ENCODE peak calls at places on chromosome 4, in ten cellular contexts. K is left ventricle myocardium superior; R is HepG2; Z is lung; N is activated B cell treated with CpG ODN at 0.5 μM for 24 hours; H is lower lobe of right lung; P is activated T-helper 17 cell treated with anti-CD3 and anti-CD28 coated beads, Interleukin-2, amount 50 U/mL, for 72 hours; S is Panc1; B is right cardiac atrium; O is left cardiac atrium. U is an unnamed sample.

GRCh38 chr4:165700855-165701254 is 172.2 kb upstream of the TLL1 start:
- ATAC-seq in K (peak; percentile 40), R (peak; percentile 87), Z (no peak), N (no peak), H (no peak), P (no peak), S (no peak), B (no peak), O (no peak), U (no peak)

GRCh38 chr4:89299153-89299789 is 8.3 kb downstream of the GPRIN3 start:
- ATAC-seq in K (peak; percentile 58), R (peak; percentile 95), Z (no peak), N (peak; percentile 55), H (peak; percentile 61), P (no peak), S (no peak), B (peak; percentile 36), O (peak; percentile 21), U (no peak)

GRCh38 chr4:16270654-16271328 is 44.5 kb upstream of the TAPT1 start:
- ATAC-seq in K (peak; percentile 61), R (peak; percentile 48), Z (peak; percentile 77), N (no peak), H (peak; percentile 80), P (no peak), S (no peak), B (peak; percentile 28), O (peak; percentile 55), U (no peak)

GRCh38 chr4:126269106-126269505 is 954.4 kb downstream of the FAT4 start:
- ATAC-seq in K (peak; percentile 99), R (no peak), Z (no peak), N (no peak), H (no peak), P (no peak), S (no peak), B (peak; percentile 97), O (peak; percentile 98), U (no peak)

GRCh38 chr4:77994194-77994721 is 62.9 kb upstream of the FRAS1 start:
- ATAC-seq in K (peak; percentile 82), R (peak; percentile 95), Z (no peak), N (peak; percentile 57), H (peak; percentile 76), P (no peak), S (peak; percentile 73), B (peak; percentile 71), O (peak; percentile 90), U (no peak)

GRCh38 chr4:48490680-48491513 is 845 bp downstream of the ZAR1 start:
- ATAC-seq in K (no peak), R (no peak), Z (no peak), N (peak; percentile 54), H (no peak), P (peak; percentile 24), S (no peak), B (peak; percentile 38), O (peak; percentile 22), U (peak; percentile 24)

GRCh38 chr4:108950158-108950915 is 187.5 kb upstream of the ETNPPL start:
- ATAC-seq in K (peak; percentile 21), R (no peak), Z (no peak), N (no peak), H (no peak), P (no peak), S (no peak), B (no peak), O (no peak), U (no peak)

GRCh38 chr4:106609917-106610316 is 241.3 kb upstream of the GIMD1 start:
- ATAC-seq in K (no peak), R (no peak), Z (no peak), N (no peak), H (no peak), P (no peak), S (no peak), B (no peak), O (no peak), U (no peak)

GRCh38 chr4:24857996-24858395 is 54.8 kb downstream of the CCDC149 start:
- ATAC-seq in K (peak; percentile 91), R (no peak), Z (no peak), N (no peak), H (no peak), P (no peak), S (no peak), B (peak; percentile 94), O (peak; percentile 93), U (no peak)

GRCh38 chr4:133146574-133147198 is 2.4 kb upstream of the PCDH10 start:
- ATAC-seq in K (peak; percentile 34), R (peak; percentile 90), Z (no peak), N (no peak), H (no peak), P (no peak), S (peak; percentile 76), B (peak; percentile 30), O (peak; percentile 31), U (peak; percentile 24)

GRCh38 chr4:168618577-168619265 is 121.9 kb downstream of the PALLD start:
- ATAC-seq in K (peak; percentile 86), R (no peak), Z (no peak), N (no peak), H (peak; percentile 83), P (no peak), S (no peak), B (peak; percentile 67), O (peak; percentile 65), U (no peak)

GRCh38 chr4:87128006-87128705 is 92.3 kb downstream of the KLHL8 start:
- ATAC-seq in K (no peak), R (no peak), Z (no peak), N (no peak), H (no peak), P (no peak), S (no peak), B (no peak), O (no peak), U (no peak)

GRCh38 chr4:159150380-159150779 is 47.5 kb downstream of the RAPGEF2 start:
- ATAC-seq in K (no peak), R (peak; percentile 42), Z (no peak), N (no peak), H (no peak), P (no peak), S (no peak), B (no peak), O (no peak), U (no peak)

GRCh38 chr4:15378055-15378454 is 49.8 kb upstream of the C1QTNF7 start:
- ATAC-seq in K (peak; percentile 76), R (no peak), Z (peak; percentile 14), N (no peak), H (no peak), P (peak; percentile 40), S (no peak), B (peak; percentile 78), O (peak; percentile 79), U (peak; percentile 88)

GRCh38 chr4:174681723-174682300 is 147.2 kb downstream of the GLRA3 start:
- ATAC-seq in K (no peak), R (no peak), Z (peak; percentile 27), N (no peak), H (no peak), P (peak; percentile 96), S (no peak), B (no peak), O (peak; percentile 73), U (no peak)

GRCh38 chr4:41763741-41764140 is 15.2 kb upstream of the PHOX2B start:
- ATAC-seq in K (no peak), R (no peak), Z (no peak), N (no peak), H (no peak), P (no peak), S (no peak), B (no peak), O (no peak), U (no peak)

GRCh38 chr4:92163348-92163747 is 140.4 kb upstream of the GRID2 start:
- ATAC-seq in K (no peak), R (no peak), Z (no peak), N (no peak), H (no peak), P (no peak), S (no peak), B (no peak), O (no peak), U (no peak)

GRCh38 chr4:188960411-188961093 is 821.3 kb downstream of the TRIML1 start:
- ATAC-seq in K (peak; percentile 56), R (no peak), Z (no peak), N (no peak), H (no peak), P (no peak), S (no peak), B (no peak), O (no peak), U (no peak)